ENCODE peak calls at places on chromosomes 6 and 20, in eight cellular contexts. Q is tibial artery, N is T-helper 1 cell, L is neuronal stem cell, B is fibroblast of lung, P is bronchial epithelial cell, A is adipocyte, V is progenitor cell of endocrine pancreas. Y is an unnamed sample.

GRCh38 chr20:22523499-22524392 is 60.6 kb downstream of the FOXA2 start:
- DNase-seq in Q (no peak), N (no peak), L (no peak), B (no peak), P (peak; percentile 44), A (no peak), V (no peak), Y (no peak)

GRCh38 chr6:69887026-69887425 is 20.7 kb downstream of the COL19A1 start:
- DNase-seq in Q (no peak), N (no peak), L (no peak), B (no peak), P (peak; percentile 29), A (no peak), V (no peak), Y (no peak)

GRCh38 chr6:103367212-103367611 is 1492.5 kb downstream of the HACE1 start:
- DNase-seq in Q (no peak), N (no peak), L (no peak), B (no peak), P (no peak), A (no peak), V (no peak), Y (no peak)

GRCh38 chr6:111087871-111088667 is 766 bp downstream of the SLC16A10 start:
- DNase-seq in Q (no peak), N (peak; percentile 57), L (peak; percentile 26), B (peak; percentile 11), P (peak; percentile 15), A (no peak), V (peak; percentile 11), Y (peak; percentile 35)

GRCh38 chr20:1327241-1327653 is 1.7 kb downstream of the SDCBP2 start:
- DNase-seq in Q (no peak), N (no peak), L (no peak), B (peak; percentile 47), P (peak; percentile 70), A (peak; percentile 59), V (no peak), Y (peak; percentile 87)

GRCh38 chr6:40789143-40789764 is 202.1 kb upstream of the LRFN2 start:
- DNase-seq in Q (no peak), N (peak; percentile 8), L (no peak), B (no peak), P (no peak), A (no peak), V (no peak), Y (no peak)

GRCh38 chr20:45052698-45053440 is 48.1 kb downstream of the KCNS1 start:
- DNase-seq in Q (no peak), N (no peak), L (no peak), B (peak; percentile 97), P (no peak), A (peak; percentile 78), V (no peak), Y (peak; percentile 53)

GRCh38 chr20:33475381-33476160 is 14.3 kb upstream of the CBFA2T2 start:
- DNase-seq in Q (no peak), N (no peak), L (no peak), B (no peak), P (no peak), A (no peak), V (no peak), Y (no peak)

GRCh38 chr20:58458342-58459057 is 56.7 kb downstream of the APCDD1L start:
- DNase-seq in Q (no peak), N (no peak), L (no peak), B (peak; percentile 56), P (peak; percentile 60), A (no peak), V (no peak), Y (no peak)

GRCh38 chr6:169700296-169700695 is 1.5 kb downstream of the WDR27 start:
- DNase-seq in Q (no peak), N (no peak), L (no peak), B (peak; percentile 68), P (no peak), A (no peak), V (no peak), Y (peak; percentile 36)

GRCh38 chr6:146111864-146112263 is 83.0 kb downstream of the GRM1 start:
- DNase-seq in Q (no peak), N (no peak), L (no peak), B (no peak), P (peak; percentile 91), A (no peak), V (no peak), Y (no peak)

GRCh38 chr20:2385496-2385895 is 4.8 kb downstream of the TGM6 start:
- DNase-seq in Q (no peak), N (no peak), L (no peak), B (peak; percentile 18), P (no peak), A (no peak), V (no peak), Y (no peak)

GRCh38 chr6:138272543-138273305 is 54.4 kb upstream of the PBOV1 start:
- DNase-seq in Q (no peak), N (no peak), L (no peak), B (peak; percentile 79), P (peak; percentile 69), A (no peak), V (no peak), Y (no peak)

GRCh38 chr6:11215773-11216172 is 16.7 kb downstream of the NEDD9 start:
- DNase-seq in Q (no peak), N (no peak), L (no peak), B (peak; percentile 68), P (no peak), A (no peak), V (no peak), Y (peak; percentile 15)

GRCh38 chr6:14292119-14292518 is 174.5 kb downstream of the CD83 start:
- DNase-seq in Q (no peak), N (no peak), L (no peak), B (no peak), P (peak; percentile 73), A (no peak), V (no peak), Y (no peak)

GRCh38 chr6:25174678-25175077 is 104.5 kb upstream of the CARMIL1 start:
- DNase-seq in Q (no peak), N (no peak), L (no peak), B (no peak), P (no peak), A (no peak), V (no peak), Y (no peak)

GRCh38 chr6:42136508-42137191 is 5.8 kb downstream of the C6orf132 start:
- DNase-seq in Q (no peak), N (no peak), L (peak; percentile 84), B (peak; percentile 91), P (peak; percentile 84), A (peak; percentile 53), V (no peak), Y (peak; percentile 82)

GRCh38 chr20:36754656-36755222 is 8.8 kb upstream of the NDRG3 start:
- DNase-seq in Q (no peak), N (peak; percentile 31), L (peak; percentile 41), B (peak; percentile 53), P (peak; percentile 73), A (peak; percentile 84), V (peak; percentile 23), Y (peak; percentile 85)

GRCh38 chr20:23128461-23129125 is 42.5 kb upstream of the CD93 start:
- DNase-seq in Q (no peak), N (no peak), L (no peak), B (no peak), P (no peak), A (no peak), V (no peak), Y (no peak)

GRCh38 chr6:45505470-45505869 is 127.7 kb upstream of the SUPT3H start:
- DNase-seq in Q (no peak), N (no peak), L (no peak), B (no peak), P (no peak), A (no peak), V (no peak), Y (no peak)

GRCh38 chr20:33532753-33533459 is 43.0 kb downstream of the CBFA2T2 start:
- DNase-seq in Q (no peak), N (no peak), L (no peak), B (no peak), P (no peak), A (peak; percentile 25), V (no peak), Y (no peak)

GRCh38 chr6:100304575-100304974 is 160.1 kb downstream of the SIM1 start:
- DNase-seq in Q (no peak), N (no peak), L (no peak), B (no peak), P (no peak), A (no peak), V (no peak), Y (no peak)

GRCh38 chr6:57021086-57021720 is 25.3 kb upstream of the KIAA1586 start:
- DNase-seq in Q (no peak), N (no peak), L (peak; percentile 21), B (peak; percentile 53), P (peak; percentile 70), A (peak; percentile 87), V (no peak), Y (peak; percentile 62)

GRCh38 chr20:61929971-61930666 is 135.6 kb downstream of the TAF4 start:
- DNase-seq in Q (no peak), N (no peak), L (no peak), B (no peak), P (no peak), A (no peak), V (no peak), Y (no peak)

GRCh38 chr20:34574426-34574825 is 15.9 kb downstream of the MAP1LC3A start:
- DNase-seq in Q (no peak), N (no peak), L (no peak), B (no peak), P (no peak), A (no peak), V (no peak), Y (no peak)

Y was measured in foreskin fibroblast.